ENCODE peak calls at places on chromosomes 16 and 17, in four cellular contexts. G is K562, V is A549, A is tibial nerve. Y is an unnamed sample.

GRCh38 chr17:32445075-32445427 is 741 bp downstream of the PSMD11 start:
- DNase-seq in G (peak), V (peak), A (no peak), Y (no peak)

GRCh38 chr16:66717112-66717675 is 20.7 kb upstream of the CMTM4 start:
- DNase-seq in G (peak), V (no peak), A (no peak), Y (no peak)

GRCh38 chr17:77568540-77568939 is 390.0 kb upstream of the TNRC6C start:
- DNase-seq in G (no peak), V (no peak), A (no peak), Y (no peak)

GRCh38 chr17:14701901-14702300 is 401.0 kb downstream of the HS3ST3B1 start:
- DNase-seq in G (no peak), V (no peak), A (no peak), Y (no peak)

GRCh38 chr17:8210761-8211458 is 535 bp upstream of the AURKB start:
- DNase-seq in G (no peak), V (no peak), A (no peak), Y (no peak)

GRCh38 chr17:49146620-49147306 is 14.2 kb downstream of the B4GALNT2 start:
- DNase-seq in G (no peak), V (peak), A (no peak), Y (no peak)

GRCh38 chr17:30958187-30958586 is 12.7 kb upstream of the RNF135 start:
- DNase-seq in G (no peak), V (no peak), A (no peak), Y (no peak)

GRCh38 chr16:52114414-52114813 is 432.5 kb downstream of the TOX3 start:
- DNase-seq in G (no peak), V (no peak), A (no peak), Y (no peak)

GRCh38 chr17:44308865-44309264 is 464 bp downstream of the RUNDC3A start:
- DNase-seq in G (no peak), V (no peak), A (no peak), Y (no peak)

GRCh38 chr17:58002558-58002957 is 4.5 kb downstream of the SRSF1 start:
- DNase-seq in G (no peak), V (no peak), A (no peak), Y (no peak)

GRCh38 chr17:58002154-58002553 is 4.9 kb downstream of the SRSF1 start:
- DNase-seq in G (no peak), V (no peak), A (no peak), Y (no peak)

GRCh38 chr17:58001461-58002124 is 5.5 kb downstream of the SRSF1 start:
- DNase-seq in G (no peak), V (no peak), A (no peak), Y (no peak)

GRCh38 chr17:58004060-58004459 is 3.0 kb downstream of the SRSF1 start:
- DNase-seq in G (no peak), V (no peak), A (no peak), Y (no peak)

GRCh38 chr17:58002973-58003372 is 4.1 kb downstream of the SRSF1 start:
- DNase-seq in G (no peak), V (no peak), A (no peak), Y (no peak)
- H3K27ac ChIP-seq in G (no peak), V (peak), A (no peak), Y (no peak)

GRCh38 chr17:38853292-38854219 is at the start of gene RPL23:
- DNase-seq in G (peak), V (peak), A (peak), Y (peak)
- TF ChIP-seq POLR2A in G (peak), V (peak), A (peak), Y (peak)

DNA sequence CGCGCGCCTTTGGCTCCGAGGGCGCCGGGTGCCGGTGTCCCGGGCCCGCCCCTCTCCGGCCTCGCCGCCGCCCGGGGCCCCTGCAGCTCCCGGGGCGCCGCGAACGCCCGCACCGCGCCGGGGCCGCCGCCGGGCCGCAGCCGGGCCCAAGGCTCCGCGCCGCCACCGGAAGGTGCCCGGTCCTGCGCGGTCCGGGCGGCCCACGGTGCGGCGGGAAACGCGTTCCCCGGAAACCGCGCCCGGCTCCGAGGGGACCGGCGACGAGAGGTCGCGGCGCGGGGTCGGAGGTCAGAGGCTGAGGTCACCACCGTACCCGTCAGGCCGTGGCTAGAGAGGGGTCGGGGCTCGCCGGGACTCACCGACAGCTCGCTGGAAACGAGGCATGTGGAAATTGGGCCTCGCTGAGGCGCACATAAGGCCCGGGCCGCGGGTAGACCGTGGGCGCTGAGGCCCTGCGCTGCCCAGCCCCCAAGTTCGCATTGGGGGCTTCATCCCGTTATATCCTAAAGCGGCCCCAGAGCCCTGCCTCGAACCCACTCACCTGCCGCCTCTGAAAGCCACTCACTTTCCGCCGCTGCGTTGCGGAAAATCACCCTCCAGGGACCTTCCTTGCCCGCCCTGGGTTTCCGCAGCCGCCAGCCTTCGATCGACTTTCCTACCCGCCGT is at the start of gene DUS1L:
- DNase-seq in G (peak), V (peak), A (peak), Y (peak)
- TF ChIP-seq EP300 in G (peak), V (no peak), A (no peak), Y (no peak)

GRCh38 chr17:40981115-40981514 is 3.0 kb downstream of the KRT40 start:
- DNase-seq in G (no peak), V (no peak), A (no peak), Y (no peak)

GRCh38 chr17:40980117-40980516 is 4.0 kb downstream of the KRT40 start:
- DNase-seq in G (no peak), V (no peak), A (no peak), Y (no peak)

GRCh38 chr17:40984226-40984625 is at the start of gene KRT40:
- DNase-seq in G (no peak), V (no peak), A (no peak), Y (no peak)

GRCh38 chr17:40978752-40979151 is 5.4 kb downstream of the KRT40 start:
- DNase-seq in G (no peak), V (no peak), A (no peak), Y (no peak)

DNA sequence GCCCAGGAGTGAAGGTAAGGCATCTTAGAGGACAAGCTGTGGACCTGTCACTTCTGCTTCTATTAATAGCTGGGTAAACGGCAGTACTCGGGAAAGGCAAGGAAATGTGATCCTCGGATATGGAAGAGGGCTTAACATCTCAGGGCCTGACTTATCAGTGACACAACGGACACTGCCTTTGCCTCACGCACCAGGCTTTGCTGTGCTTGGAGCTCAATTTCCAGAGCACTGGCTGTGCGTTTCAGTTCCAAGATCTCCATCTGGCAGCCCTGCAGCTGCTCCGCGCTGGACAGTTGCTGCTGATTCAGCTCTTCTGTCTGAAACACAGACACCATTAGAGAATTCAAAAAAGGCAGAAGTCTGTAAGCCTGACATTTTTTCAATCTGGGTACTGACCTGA is 3.5 kb downstream of the KRT40 start:
- DNase-seq in G (no peak), V (no peak), A (no peak), Y (no peak)
- H3K27ac ChIP-seq in G (no peak), V (no peak), A (no peak), Y (no peak)

DNA sequence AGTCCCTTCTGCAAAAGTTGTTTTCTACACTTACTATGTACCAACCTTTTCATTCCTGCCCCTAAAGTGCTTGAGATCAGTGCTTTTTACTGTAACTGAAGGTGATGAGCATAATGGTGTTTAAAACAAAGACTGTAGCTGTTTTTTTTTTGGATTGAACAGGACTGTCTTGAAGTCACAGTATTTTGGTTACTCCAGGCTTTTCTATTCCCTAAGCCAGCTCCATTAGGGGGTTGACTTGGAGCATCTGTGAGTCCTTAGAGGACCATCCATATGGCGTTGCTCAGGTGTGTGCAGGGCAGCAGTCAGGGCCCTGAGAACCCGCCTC is 29.0 kb upstream of the LGALS9 start:
- DNase-seq in G (no peak), V (no peak), A (no peak), Y (no peak)
- TF ChIP-seq POLR2A in G (no peak), V (no peak), A (no peak), Y (no peak)

GRCh38 chr16:8960788-8961109 is 3.0 kb downstream of the USP7 start:
- DNase-seq in G (no peak), V (no peak), A (no peak), Y (no peak)
- TF ChIP-seq EP300 in G (no peak), V (no peak), A (no peak), Y (no peak)

DNA sequence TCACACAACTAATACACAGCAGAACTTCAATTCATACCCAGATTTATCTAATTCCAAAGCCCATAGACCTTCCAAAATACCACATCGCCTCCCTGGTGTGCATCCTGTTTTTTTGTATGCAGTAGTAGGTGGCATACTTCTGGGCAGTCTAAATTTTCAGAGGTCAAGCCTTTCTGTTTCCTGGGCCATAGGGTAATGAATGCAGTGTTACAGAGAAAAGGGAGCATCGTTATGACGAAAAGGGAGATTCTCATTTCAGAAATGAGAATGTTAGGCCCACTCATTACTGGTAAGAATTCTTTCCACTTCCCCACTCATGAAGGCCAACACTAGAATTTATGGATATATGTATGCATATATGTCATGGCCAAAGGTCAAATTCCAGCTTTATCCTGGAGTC is 267.8 kb upstream of the ASIC2 start:
- DNase-seq in G (no peak), V (no peak), A (no peak), Y (no peak)
- H3K27ac ChIP-seq in G (no peak), V (no peak), A (no peak), Y (no peak)

DNA sequence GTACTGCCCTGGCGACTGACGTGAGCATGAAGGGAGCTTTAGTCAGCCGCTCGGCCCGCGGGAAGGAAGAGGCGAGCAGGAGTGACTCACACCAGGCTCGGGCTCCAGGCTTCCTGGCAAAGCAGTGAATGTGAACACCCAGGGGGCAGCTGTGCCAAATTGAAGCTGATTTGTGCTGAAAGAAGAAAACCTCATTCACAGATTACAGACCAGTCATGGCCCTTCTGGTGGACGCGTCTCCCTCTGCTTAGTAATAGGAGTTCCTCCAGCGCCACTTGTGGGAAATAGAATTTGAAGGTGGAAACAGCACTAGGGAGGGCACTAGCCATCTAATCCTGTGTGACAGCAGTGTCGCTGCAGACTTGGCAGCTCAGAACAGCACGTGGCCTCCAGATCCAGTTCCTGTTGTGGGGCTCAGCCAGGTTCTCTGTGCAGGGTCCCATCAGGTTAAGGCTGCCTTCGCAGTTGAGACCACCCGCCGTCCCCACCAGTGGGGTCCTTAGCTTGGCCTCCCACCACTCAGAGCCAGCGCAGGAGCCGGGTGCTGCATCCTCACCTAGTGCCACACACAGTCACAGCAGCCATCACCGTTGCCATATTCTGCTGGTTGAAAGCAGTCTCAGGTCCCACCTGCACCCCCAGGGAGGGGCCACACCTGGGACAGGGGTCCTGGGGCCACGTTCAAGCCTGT is 164.5 kb upstream of the CHMP6 start:
- DNase-seq in G (no peak), V (peak), A (peak), Y (peak)
- TF ChIP-seq POLR2A in G (no peak), V (no peak), A (no peak), Y (no peak)

GRCh38 chr16:11126389-11127072 is 129.5 kb downstream of the SOCS1 start:
- DNase-seq in G (no peak), V (no peak), A (no peak), Y (no peak)

GRCh38 chr16:11127610-11128195 is 128.3 kb downstream of the SOCS1 start:
- DNase-seq in G (no peak), V (no peak), A (no peak), Y (no peak)

GRCh38 chr16:11123666-11124065 is 132.3 kb downstream of the SOCS1 start:
- DNase-seq in G (no peak), V (no peak), A (no peak), Y (peak)

GRCh38 chr16:11128211-11129123 is 127.5 kb downstream of the SOCS1 start:
- DNase-seq in G (peak), V (no peak), A (no peak), Y (no peak)

DNA sequence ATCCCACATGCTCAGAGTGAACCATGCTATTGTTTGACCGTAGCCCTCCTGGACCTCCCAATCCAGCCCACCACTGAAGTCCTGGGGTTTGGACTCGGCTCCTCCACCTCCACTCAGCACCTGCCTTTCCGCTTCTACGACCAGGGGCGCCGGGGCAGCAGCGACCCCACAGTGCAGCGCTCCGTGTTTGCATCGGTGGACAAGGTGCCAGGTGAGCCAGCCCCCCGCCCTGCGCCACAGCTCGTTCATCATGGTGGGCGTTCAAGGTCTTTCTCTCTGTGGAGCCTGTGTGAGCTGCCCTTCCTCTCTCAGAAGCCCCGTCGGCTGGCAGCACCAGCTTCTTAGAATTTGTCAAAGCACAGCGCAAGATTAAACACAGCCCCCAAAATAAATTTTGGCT is 130.1 kb downstream of the SOCS1 start:
- DNase-seq in G (no peak), V (no peak), A (no peak), Y (peak)
- TF ChIP-seq EP300 in G (no peak), V (no peak), A (no peak), Y (no peak)

DNA sequence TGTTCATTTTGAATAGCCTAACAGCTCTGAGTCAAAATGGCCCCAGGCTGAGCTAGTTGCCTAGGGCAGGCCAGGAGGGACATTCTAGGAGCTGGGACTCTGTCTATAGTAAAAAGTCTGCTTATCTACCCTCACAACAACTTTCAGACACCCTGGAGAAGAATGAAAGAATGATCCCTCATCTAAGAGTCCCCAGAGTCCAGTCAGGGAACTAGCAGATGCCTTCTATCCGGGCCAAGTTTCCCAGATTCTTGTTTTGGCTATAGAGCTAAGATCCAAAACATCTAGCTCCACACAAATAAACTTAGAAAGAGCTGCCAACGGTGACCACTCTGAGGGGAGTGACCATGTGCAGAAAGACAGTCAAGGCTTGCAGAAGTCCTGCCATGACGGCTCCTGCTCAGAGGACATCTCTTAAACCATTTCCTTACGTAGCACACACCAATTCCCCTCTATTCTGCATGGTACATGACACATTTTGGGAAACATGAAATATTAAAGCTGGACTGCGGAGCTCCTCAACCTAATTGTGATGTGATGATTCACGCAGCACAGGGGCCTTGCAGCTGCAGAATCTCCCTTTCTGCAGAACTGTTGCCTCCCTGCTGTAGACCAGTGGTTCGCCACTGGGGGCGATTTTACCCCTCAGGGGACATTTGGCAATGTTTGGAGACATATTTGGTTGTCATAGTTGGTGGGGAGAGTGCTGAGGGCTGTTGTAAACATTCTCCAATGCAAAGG is 24.2 kb downstream of the FAM20A start:
- DNase-seq in G (no peak), V (no peak), A (peak), Y (no peak)
- H3K27ac ChIP-seq in G (no peak), V (no peak), A (peak), Y (peak)

Y was measured in upper lobe of left lung.